ENCODE peak calls at places on chromosome 19, in seven cellular contexts. S is activated naive CD8-positive, alpha-beta T cell treated with anti-CD3 and anti-CD28 coated beads, Interleukin-2, amount 50 U/mL, for 24 hours; Q is foreskin fibroblast; R is PC-3; E is T-helper 17 cell; M is stimulated activated CD8-positive, alpha-beta memory T cell treated with anti-CD3 and anti-CD28 coated beads, Interleukin-15, amount 100 ng/mL, for 24 hours; K is RWPE1. G is an unnamed sample.

GRCh38 chr19:46739290-46739771 is 6.5 kb upstream of the FKRP start:
- DNase-seq in K (no peak), S (no peak), E (no peak), Q (no peak), M (no peak), R (no peak), G (peak)

GRCh38 chr19:21082011-21082975 is at the start of gene ZNF714:
- DNase-seq in R (peak), E (peak), M (peak), S (peak), K (peak), Q (peak), G (peak)

GRCh38 chr19:14467391-14467790 is 7.8 kb downstream of the PTGER1 start:
- DNase-seq in M (no peak), E (no peak), Q (no peak), S (no peak), R (no peak), K (no peak), G (no peak)

GRCh38 chr19:48968813-48969218 is 3.7 kb downstream of the FTL start:
- DNase-seq in E (no peak), Q (no peak), M (no peak), R (no peak), S (no peak), K (no peak), G (no peak)

GRCh38 chr19:45402469-45403070 is 2.3 kb downstream of the PPP1R13L start:
- DNase-seq in E (no peak), R (no peak), M (no peak), S (peak), Q (no peak), K (peak), G (no peak)

GRCh38 chr19:18340237-18340989 is at the start of gene PGPEP1:
- DNase-seq in S (peak), E (peak), R (peak), K (peak), Q (peak), M (peak), G (peak)

GRCh38 chr19:56108447-56109195 is 12.5 kb downstream of the ZNF787 start:
- DNase-seq in R (no peak), Q (no peak), E (no peak), K (no peak), M (no peak), S (no peak), G (no peak)

GRCh38 chr19:4971424-4971793 is 2.5 kb downstream of the KDM4B start:
- DNase-seq in S (peak), M (no peak), R (peak), E (no peak), K (peak), Q (no peak), G (no peak)